ENCODE peak calls at places on chromosomes 3 and 15, in five cellular contexts. X is vagina, U is stomach, D is uterus, V is ovary. E is an unnamed sample.

GRCh38 chr15:78930577-78931388 is 14.1 kb downstream of the CTSH start:
- DNase-seq in X (no peak), D (no peak), U (no peak), V (no peak), E (peak; percentile 38)

GRCh38 chr15:41501191-41501917 is 7.7 kb downstream of the ITPKA start:
- DNase-seq in V (no peak), D (no peak), U (no peak), X (no peak), E (peak; percentile 68)

GRCh38 chr15:70164910-70165791 is 67.4 kb upstream of the TLE3 start:
- DNase-seq in V (no peak), D (no peak), X (no peak), U (peak; percentile 35), E (peak; percentile 80)

GRCh38 chr3:1609416-1609815 is 489.2 kb upstream of the CNTN4 start:
- DNase-seq in V (no peak), U (no peak), D (no peak), X (no peak), E (no peak)

GRCh38 chr3:59451041-59451763 is 401.4 kb upstream of the CFAP20DC start:
- DNase-seq in X (no peak), V (no peak), U (no peak), D (no peak), E (peak; percentile 51)

GRCh38 chr3:105277656-105278055 is 89.1 kb upstream of the ALCAM start:
- DNase-seq in V (no peak), X (no peak), U (no peak), D (no peak), E (no peak)

GRCh38 chr15:60673918-60674558 is 195.1 kb upstream of the ICE2 start:
- DNase-seq in V (no peak), U (peak; percentile 43), X (no peak), D (peak; percentile 79), E (peak; percentile 59)

GRCh38 chr3:49124991-49125670 is 4.5 kb upstream of the USP19 start:
- DNase-seq in X (no peak), U (no peak), V (no peak), D (no peak), E (no peak)

GRCh38 chr3:25831578-25831977 is 41.7 kb downstream of the OXSM start:
- DNase-seq in D (no peak), V (no peak), U (no peak), X (no peak), E (no peak)

GRCh38 chr15:80208758-80209734 is 43.0 kb downstream of the CTXND1 start:
- DNase-seq in X (peak; percentile 47), U (no peak), V (no peak), D (no peak), E (no peak)

DNA sequence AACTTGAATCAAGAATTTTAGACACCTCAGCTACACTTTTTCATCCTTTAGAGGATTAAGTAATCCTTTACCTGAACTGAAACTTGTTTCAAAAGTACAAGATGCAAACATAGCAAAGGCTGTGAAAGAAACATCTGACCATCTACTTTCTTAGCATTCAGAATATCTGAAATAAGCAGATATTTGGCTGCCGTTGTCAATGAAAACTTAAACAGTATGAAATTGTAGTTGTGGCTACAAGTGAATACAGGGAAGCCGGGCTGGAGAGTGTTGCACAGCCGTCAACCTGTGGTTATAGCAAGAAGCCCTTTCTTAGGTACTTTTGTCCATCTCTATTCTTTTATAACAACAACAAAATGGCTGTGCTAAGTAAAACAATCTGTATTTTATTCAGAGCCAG is 6.9 kb upstream of the CX3CR1 start:
- DNase-seq in X (no peak), U (no peak), D (no peak), V (no peak), E (no peak)
- H3K4me1 ChIP-seq in X (no peaks in the 10 kb centered on the region), U (no peaks in the 10 kb centered on the region), D (no peaks in the 10 kb centered on the region), V (no peaks in the 10 kb centered on the region), E (peaks cover 12% of the 10 kb centered on the region)

GRCh38 chr15:90869140-90869541 is 753 bp downstream of the FURIN start:
- DNase-seq in U (no peak), D (no peak), X (no peak), V (no peak), E (no peak)

GRCh38 chr15:90868261-90868689 is at the start of gene FURIN:
- DNase-seq in D (no peak), U (no peak), X (no peak), V (no peak), E (peak; percentile 46)

GRCh38 chr15:90871097-90871715 is 2.8 kb downstream of the FURIN start:
- DNase-seq in V (peak; percentile 68), X (no peak), D (peak; percentile 49), U (no peak), E (peak; percentile 35)

GRCh38 chr15:90870354-90871096 is 2.1 kb downstream of the FURIN start:
- DNase-seq in V (no peak), X (no peak), U (no peak), D (no peak), E (peak; percentile 28)

DNA sequence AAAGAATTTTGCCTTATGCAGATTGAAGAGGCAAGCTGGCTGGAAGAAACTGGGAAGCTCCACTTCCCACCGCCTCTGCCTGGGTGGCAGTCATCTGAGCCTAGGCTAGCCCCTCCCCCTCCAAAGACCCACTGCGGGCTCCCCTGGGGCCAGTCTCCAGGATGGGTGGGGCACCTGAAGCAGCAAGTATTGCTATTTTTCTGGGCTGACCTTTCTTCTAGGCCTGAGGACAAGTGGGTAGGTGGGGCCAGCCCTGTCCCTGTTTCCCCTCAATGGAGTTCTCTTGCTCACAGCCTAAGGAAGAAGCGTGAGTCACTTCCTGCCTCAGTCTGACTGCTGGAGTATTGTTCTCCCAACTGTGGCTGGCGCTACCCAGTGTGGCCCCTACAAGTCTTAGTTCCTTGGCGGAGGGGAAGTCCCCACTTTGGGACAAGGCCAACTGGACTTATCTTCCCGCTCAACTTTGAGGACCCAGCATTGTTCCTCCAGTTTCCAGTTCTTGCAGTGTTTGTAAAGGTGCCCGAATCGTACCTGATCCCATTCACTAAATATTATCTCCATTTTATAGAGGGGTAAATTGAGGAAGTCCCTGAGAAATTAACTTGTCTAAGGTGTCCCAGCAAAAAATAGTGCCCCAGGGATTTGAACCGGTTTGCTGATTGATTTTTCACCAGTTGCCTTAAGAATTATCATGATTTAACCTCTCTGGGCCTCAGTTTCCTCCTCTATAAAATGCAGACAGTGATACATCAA is 1.4 kb downstream of the FURIN start:
- DNase-seq in X (no peak), U (no peak), V (no peak), D (peak; percentile 41), E (peak; percentile 81)
- TF ChIP-seq POLR2A in X (no peak), U (no peak), V (no peak), D (peak; percentile 43), E (no peak)

GRCh38 chr3:46282696-46283095 is 40.4 kb downstream of the CCR3 start:
- DNase-seq in U (no peak), D (no peak), X (no peak), V (no peak), E (no peak)

GRCh38 chr3:46284981-46285683 is 42.9 kb downstream of the CCR3 start:
- DNase-seq in U (no peak), V (no peak), X (no peak), D (no peak), E (no peak)

GRCh38 chr3:46283851-46284450 is 41.7 kb downstream of the CCR3 start:
- DNase-seq in V (no peak), D (no peak), X (no peak), U (no peak), E (no peak)

GRCh38 chr3:46286936-46287335 is 44.7 kb downstream of the CCR3 start:
- DNase-seq in D (no peak), X (no peak), V (no peak), U (no peak), E (no peak)

DNA sequence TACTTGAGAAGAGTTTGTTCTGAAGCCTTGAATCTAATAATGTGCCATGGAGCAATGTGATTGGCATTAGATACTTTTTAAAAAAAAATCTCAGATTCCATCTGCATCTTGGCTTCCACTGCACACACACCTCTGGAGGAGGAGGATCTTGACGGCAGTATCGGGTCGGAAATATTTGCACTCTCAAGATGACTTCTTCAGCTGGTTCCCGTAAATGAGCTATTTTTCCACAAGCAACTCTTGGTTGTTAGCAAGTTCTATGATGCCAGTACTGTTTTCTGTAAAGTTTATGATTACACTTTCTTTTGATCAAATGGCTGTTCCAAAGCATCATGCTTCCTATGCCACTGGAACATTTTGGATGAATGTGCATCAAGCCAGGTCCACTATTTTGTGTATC is 43.7 kb downstream of the CCR3 start:
- DNase-seq in X (no peak), D (no peak), V (no peak), U (no peak), E (no peak)
- H3K4me3 ChIP-seq in X (no peak overlapping the region), D (no peak overlapping the region), V (no peak overlapping the region), U (no peak overlapping the region), E (no peak overlapping the region)

GRCh38 chr15:66777596-66778313 is 75.7 kb downstream of the SMAD6 start:
- DNase-seq in X (no peak), D (no peak), U (no peak), V (no peak), E (peak; percentile 63)
- H3K4me1 ChIP-seq in X (peaks cover 24% of the 10 kb centered on the region), D (peaks cover 6% of the 10 kb centered on the region), U (peaks cover 40% of the 10 kb centered on the region), V (peaks cover 15% of the 10 kb centered on the region), E (peaks cover 47% of the 10 kb centered on the region)

DNA sequence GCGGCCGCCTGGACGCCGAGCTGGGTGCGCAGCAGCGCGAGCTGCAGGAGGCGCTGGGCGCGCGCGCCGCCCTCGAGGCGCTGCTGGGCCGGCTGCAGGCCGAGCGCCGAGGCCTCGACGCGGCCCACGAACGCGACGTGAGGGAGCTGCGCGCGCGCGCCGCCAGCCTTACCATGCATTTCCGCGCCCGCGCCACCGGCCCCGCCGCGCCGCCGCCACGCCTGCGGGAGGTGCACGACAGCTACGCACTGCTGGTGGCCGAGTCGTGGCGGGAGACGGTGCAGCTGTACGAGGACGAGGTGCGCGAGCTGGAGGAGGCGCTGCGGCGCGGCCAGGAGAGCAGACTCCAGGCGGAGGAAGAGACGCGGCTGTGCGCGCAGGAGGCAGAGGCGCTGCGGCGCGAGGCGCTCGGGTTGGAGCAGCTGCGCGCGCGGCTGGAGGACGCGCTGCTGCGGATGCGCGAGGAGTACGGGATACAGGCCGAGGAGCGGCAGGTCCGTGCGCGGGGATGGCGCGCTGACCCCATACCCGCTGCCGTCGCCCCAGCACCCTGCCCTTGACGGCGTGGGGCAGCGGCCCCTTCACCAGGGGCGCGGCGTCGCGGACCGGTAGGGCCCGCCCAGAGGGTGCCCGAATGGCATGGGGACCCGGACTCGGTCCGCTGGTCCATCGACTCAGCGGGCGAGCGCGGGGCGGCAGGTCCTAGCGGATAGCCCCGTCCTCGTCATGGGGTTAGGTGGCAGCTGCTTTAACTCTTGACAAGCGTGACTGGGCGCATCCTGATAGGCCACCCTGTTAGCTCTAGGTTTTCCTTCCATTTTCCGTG is 849 bp downstream of the SYNM start:
- DNase-seq in D (peak; percentile 43), U (peak; percentile 33), V (peak; percentile 65), X (no peak), E (peak; percentile 59)
- TF ChIP-seq POLR2A in D (no peak), U (no peak), V (no peak), X (no peak), E (no peak)

GRCh38 chr3:24834442-24834841 is 339.8 kb upstream of the THRB start:
- DNase-seq in U (no peak), D (no peak), V (no peak), X (no peak), E (no peak)

GRCh38 chr3:24829011-24829581 is 334.4 kb upstream of the THRB start:
- DNase-seq in V (no peak), D (peak; percentile 36), X (no peak), U (peak; percentile 62), E (peak; percentile 74)

GRCh38 chr3:24832878-24833277 is 338.2 kb upstream of the THRB start:
- DNase-seq in V (no peak), D (no peak), X (no peak), U (no peak), E (no peak)

GRCh38 chr3:24829632-24830229 is 335.1 kb upstream of the THRB start:
- DNase-seq in D (peak; percentile 13), V (no peak), U (peak; percentile 55), X (no peak), E (peak; percentile 57)

GRCh38 chr3:24830230-24831152 is 335.8 kb upstream of the THRB start:
- DNase-seq in D (peak; percentile 16), V (no peak), X (no peak), U (peak; percentile 30), E (peak; percentile 47)
- H3K4me3 ChIP-seq in D (peak overlapping the region; percentile 20), V (no peak overlapping the region), X (peak overlapping the region; percentile 53), U (peak overlapping the region; percentile 74), E (no peak overlapping the region)

E was measured in thyroid gland.